ENCODE peak calls at places on chromosomes 5 and 9, in ten cellular contexts. F, W, Y, T, N, O, S, C, J and K are unnamed samples.
A peak's percentile ranks its signal among the peaks of the same experiment; 100 is the strongest.

GRCh38 chr9:92147030-92147853 is 32.0 kb upstream of the SPTLC1 start:
- DNase-seq in F (no peak), W (no peak), Y (peak; percentile 68), T (peak; percentile 60), N (peak; percentile 92), O (no peak), S (peak; percentile 59), C (peak; percentile 55), J (peak; percentile 91), K (peak; percentile 77)

GRCh38 chr5:125112196-125112595 is 365.8 kb upstream of the ZNF608 start:
- DNase-seq in F (no peak), W (no peak), Y (no peak), T (no peak), N (no peak), O (no peak), S (no peak), C (no peak), J (no peak), K (no peak)

GRCh38 chr5:120447706-120448239 is 16.3 kb upstream of the PRR16 start:
- DNase-seq in F (no peak), W (no peak), Y (no peak), T (no peak), N (no peak), O (no peak), S (no peak), C (no peak), J (no peak), K (no peak)

GRCh38 chr9:113678119-113678861 is 197.8 kb upstream of the ZNF618 start:
- DNase-seq in F (no peak), W (no peak), Y (no peak), T (no peak), N (no peak), O (no peak), S (no peak), C (no peak), J (no peak), K (no peak)

GRCh38 chr5:34708777-34709176 is 52.6 kb downstream of the RAI14 start:
- DNase-seq in F (no peak), W (no peak), Y (no peak), T (no peak), N (no peak), O (no peak), S (no peak), C (no peak), J (no peak), K (no peak)

GRCh38 chr5:92518318-92518913 is 1062.6 kb downstream of the NR2F1-AS1 start:
- DNase-seq in F (peak; percentile 43), W (no peak), Y (no peak), T (no peak), N (no peak), O (no peak), S (peak; percentile 1), C (no peak), J (peak; percentile 38), K (no peak)

GRCh38 chr9:128696923-128697707 is 5.2 kb upstream of the PKN3 start:
- DNase-seq in F (no peak), W (no peak), Y (no peak), T (no peak), N (no peak), O (no peak), S (no peak), C (no peak), J (no peak), K (peak; percentile 7)

GRCh38 chr5:58188287-58188651 is 271.6 kb downstream of the PLK2 start:
- DNase-seq in F (peak; percentile 1), W (no peak), Y (no peak), T (no peak), N (no peak), O (no peak), S (no peak), C (no peak), J (peak; percentile 78), K (no peak)

GRCh38 chr9:116152941-116153764 is 438 bp upstream of the PAPPA start:
- DNase-seq in F (no peak), W (no peak), Y (no peak), T (no peak), N (no peak), O (no peak), S (no peak), C (no peak), J (peak; percentile 93), K (no peak)

GRCh38 chr9:35774907-35775635 is 16.3 kb upstream of the NPR2 start:
- DNase-seq in F (no peak), W (no peak), Y (peak; percentile 47), T (no peak), N (peak; percentile 23), O (no peak), S (no peak), C (no peak), J (no peak), K (no peak)

GRCh38 chr9:95047452-95048224 is 269.9 kb downstream of the FANCC start:
- DNase-seq in F (no peak), W (no peak), Y (no peak), T (no peak), N (no peak), O (no peak), S (no peak), C (no peak), J (no peak), K (no peak)

GRCh38 chr9:114844766-114845165 is 38.9 kb upstream of the TNFSF15 start:
- DNase-seq in F (no peak), W (no peak), Y (no peak), T (no peak), N (no peak), O (no peak), S (no peak), C (no peak), J (no peak), K (no peak)